ENCODE peak calls at places on chromosomes 1 and 21, in seven cellular contexts. V is CD8-positive, alpha-beta memory T cell; N is left lung; W is WERI-Rb-1; B is lower lobe of right lung; X is gastrocnemius medialis; K is ovary. I is an unnamed sample. For H3K9me3, the result is how much of the 10 kb centered on the place peaks cover.

GRCh38 chr1:208747979-208748378 is 503.8 kb upstream of the PLXNA2 start:
- DNase-seq in V (no peak), N (no peak), W (no peak), B (no peak), X (no peak), K (no peak), I (no peak)

GRCh38 chr1:23593556-23594148 is 34.4 kb upstream of the ID3 start:
- DNase-seq in V (no peak), N (no peak), W (no peak), B (no peak), X (no peak), K (no peak), I (no peak)

GRCh38 chr1:108817016-108817415 is 39.9 kb downstream of the AKNAD1 start:
- DNase-seq in V (no peak), N (no peak), W (no peak), B (no peak), X (no peak), K (peak), I (no peak)

GRCh38 chr1:15192916-15193550 is 39.5 kb downstream of the TMEM51 start:
- DNase-seq in V (no peak), N (no peak), W (no peak), B (no peak), X (no peak), K (peak), I (no peak)

GRCh38 chr21:34100337-34100736 is 27.0 kb downstream of the MRPS6 start:
- DNase-seq in V (no peak), N (no peak), W (no peak), B (no peak), X (no peak), K (no peak), I (no peak)

GRCh38 chr1:42860339-42861013 is 14.1 kb downstream of the ZNF691 start:
- DNase-seq in V (no peak), N (no peak), W (no peak), B (no peak), X (no peak), K (no peak), I (no peak)

GRCh38 chr21:37642493-37642892 is 273.8 kb downstream of the KCNJ6 start:
- DNase-seq in V (no peak), N (no peak), W (peak), B (no peak), X (no peak), K (no peak), I (peak)

GRCh38 chr1:213585402-213585801 is 402.4 kb upstream of the PROX1 start:
- DNase-seq in V (no peak), N (no peak), W (no peak), B (no peak), X (no peak), K (no peak), I (no peak)

GRCh38 chr21:15199414-15199813 is 134.6 kb upstream of the NRIP1 start:
- DNase-seq in V (no peak), N (no peak), W (no peak), B (no peak), X (no peak), K (no peak), I (no peak)

GRCh38 chr1:40059292-40059959 is 18.9 kb downstream of the CAP1 start:
- DNase-seq in V (peak), N (no peak), W (no peak), B (no peak), X (no peak), K (no peak), I (no peak)

GRCh38 chr1:25612421-25612820 is 4.2 kb upstream of the MAN1C1 start:
- DNase-seq in V (no peak), N (no peak), W (no peak), B (no peak), X (no peak), K (no peak), I (no peak)

GRCh38 chr1:234954613-234955012 is 174.0 kb downstream of the TOMM20 start:
- DNase-seq in V (no peak), N (no peak), W (peak), B (no peak), X (no peak), K (no peak), I (no peak)

GRCh38 chr21:43001316-43001715 is 27.0 kb downstream of the PKNOX1 start:
- DNase-seq in V (no peak), N (no peak), W (no peak), B (no peak), X (no peak), K (no peak), I (no peak)

GRCh38 chr1:33624991-33625870 is 152.8 kb downstream of the ZSCAN20 start:
- DNase-seq in V (no peak), N (no peak), W (peak), B (no peak), X (no peak), K (no peak), I (no peak)

GRCh38 chr1:34057347-34057746 is 107.7 kb downstream of the CSMD2 start:
- DNase-seq in V (no peak), N (peak), W (no peak), B (no peak), X (no peak), K (no peak), I (no peak)

GRCh38 chr1:82728206-82728605 is 927.5 kb downstream of the ADGRL2 start:
- DNase-seq in V (no peak), N (no peak), W (no peak), B (no peak), X (no peak), K (no peak), I (no peak)

GRCh38 chr1:82721702-82722101 is 921.0 kb downstream of the ADGRL2 start:
- DNase-seq in V (no peak), N (no peak), W (no peak), B (no peak), X (no peak), K (no peak), I (no peak)

GRCh38 chr1:82718719-82719419 is 918.1 kb downstream of the ADGRL2 start:
- DNase-seq in V (no peak), N (no peak), W (no peak), B (no peak), X (no peak), K (no peak), I (no peak)

GRCh38 chr1:82722608-82723007 is 921.9 kb downstream of the ADGRL2 start:
- DNase-seq in V (no peak), N (no peak), W (no peak), B (no peak), X (no peak), K (no peak), I (no peak)
- H3K9me3 ChIP-seq in V (under half), N (under half), W (under half), B (under half), X (under half), K (under half), I (under half)

GRCh38 chr1:2860476-2861142 is 59.1 kb upstream of the TTC34 start:
- DNase-seq in V (no peak), N (peak), W (no peak), B (peak), X (no peak), K (no peak), I (no peak)

GRCh38 chr1:2859881-2860430 is 58.5 kb upstream of the TTC34 start:
- DNase-seq in V (no peak), N (no peak), W (no peak), B (peak), X (no peak), K (no peak), I (no peak)

GRCh38 chr1:2857521-2857920 is 56.0 kb upstream of the TTC34 start:
- DNase-seq in V (no peak), N (peak), W (no peak), B (peak), X (no peak), K (no peak), I (no peak)

GRCh38 chr1:2858676-2859075 is 57.2 kb upstream of the TTC34 start:
- DNase-seq in V (no peak), N (no peak), W (no peak), B (no peak), X (no peak), K (no peak), I (no peak)

DNA sequence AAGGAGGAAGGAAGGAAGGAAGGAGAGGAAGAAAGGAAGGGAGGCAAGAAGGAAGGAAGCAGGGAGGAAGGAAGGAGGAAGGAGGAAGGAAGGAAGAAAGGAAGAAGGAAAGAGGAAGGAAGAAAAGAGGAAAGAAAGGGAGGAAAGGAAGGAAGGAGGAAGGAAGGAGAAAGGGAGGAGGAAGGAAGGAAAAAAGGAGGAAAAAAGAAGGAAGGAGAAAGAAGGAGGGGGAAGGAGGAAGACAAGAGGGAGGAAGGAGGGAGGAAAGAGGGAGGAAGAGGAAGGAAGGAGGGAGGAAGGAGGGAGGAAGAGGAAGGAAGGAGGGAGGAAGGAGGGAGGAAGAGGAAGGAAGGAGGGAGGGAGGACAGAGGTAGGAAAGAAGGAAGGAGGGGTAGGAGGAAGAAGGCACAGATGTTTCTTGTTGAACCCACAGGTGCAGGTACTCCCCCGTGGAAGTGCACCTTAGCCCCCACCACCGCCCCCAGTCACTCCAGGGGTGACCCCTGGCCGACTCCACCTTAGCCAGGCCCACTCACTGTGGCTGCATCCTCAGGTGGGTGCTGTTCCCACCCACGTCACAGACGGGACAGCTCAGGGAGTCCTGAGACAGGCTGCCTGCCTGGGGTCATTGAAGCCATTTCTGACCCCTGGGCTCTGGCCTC is 57.9 kb upstream of the TTC34 start:
- DNase-seq in V (no peak), N (no peak), W (no peak), B (peak), X (no peak), K (no peak), I (no peak)
- H3K9me3 ChIP-seq in V (under half), N (under half), W (under half), B (under half), X (under half), K (under half), I (under half)

GRCh38 chr21:44519346-44520325 is 20.4 kb downstream of the KRTAP10-1 start:
- DNase-seq in V (no peak), N (peak), W (no peak), B (peak), X (no peak), K (peak), I (no peak)
- H3K9me3 ChIP-seq in V (under half), N (under half), W (under half), B (under half), X (under half), K (under half), I (under half)

GRCh38 chr1:106785136-106785535 is 271.3 kb upstream of the PRMT6 start:
- DNase-seq in V (no peak), N (no peak), W (no peak), B (no peak), X (no peak), K (no peak), I (no peak)
- H3K9me3 ChIP-seq in V (under half), N (under half), W (under half), B (under half), X (under half), K (under half), I (under half)

DNA sequence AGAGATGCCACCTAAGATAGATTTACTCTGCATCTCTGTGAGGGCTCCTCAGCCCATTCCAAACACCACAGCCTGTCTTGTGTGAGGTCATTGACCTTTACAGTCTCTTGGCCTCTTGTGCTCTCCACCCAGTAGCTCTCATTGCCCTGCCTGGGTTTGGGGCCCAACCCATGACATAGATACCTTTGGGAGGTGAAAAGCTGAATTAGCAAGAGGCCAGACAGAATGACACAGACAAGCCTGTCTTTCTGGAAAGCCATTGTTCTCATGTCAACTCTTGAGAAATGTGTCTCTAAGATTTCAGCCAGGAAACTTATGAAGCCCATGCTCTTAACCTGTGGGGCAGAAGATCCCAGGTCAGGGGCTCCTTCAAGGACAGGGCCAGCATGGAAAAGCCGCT is 18.4 kb upstream of the F3 start:
- DNase-seq in V (no peak), N (no peak), W (no peak), B (no peak), X (no peak), K (no peak), I (no peak)
- H3K9me3 ChIP-seq in V (under half), N (under half), W (under half), B (under half), X (under half), K (under half), I (under half)

DNA sequence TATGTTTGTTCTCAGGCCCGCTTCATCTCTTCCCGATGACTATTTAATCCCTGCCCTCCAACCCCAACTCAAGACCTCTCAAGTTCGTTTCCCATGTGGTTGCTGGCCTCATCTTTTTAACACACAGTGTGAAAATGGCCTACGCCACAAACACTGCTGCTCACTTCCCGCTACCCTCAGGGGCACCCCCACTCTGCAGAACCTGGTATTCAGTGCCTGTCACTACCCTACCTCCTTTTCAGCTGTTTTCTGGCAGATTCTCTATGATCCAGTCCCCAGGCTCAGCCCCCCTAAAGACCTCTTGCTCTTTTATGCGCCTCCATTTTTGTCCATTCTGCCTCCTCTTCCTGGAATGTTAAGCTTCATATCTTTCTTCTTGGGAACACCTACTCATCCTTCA is 152.6 kb upstream of the C1orf174 start:
- DNase-seq in V (no peak), N (no peak), W (no peak), B (no peak), X (no peak), K (no peak), I (no peak)
- H3K9me3 ChIP-seq in V (under half), N (under half), W (under half), B (under half), X (under half), K (under half), I (under half)

DNA sequence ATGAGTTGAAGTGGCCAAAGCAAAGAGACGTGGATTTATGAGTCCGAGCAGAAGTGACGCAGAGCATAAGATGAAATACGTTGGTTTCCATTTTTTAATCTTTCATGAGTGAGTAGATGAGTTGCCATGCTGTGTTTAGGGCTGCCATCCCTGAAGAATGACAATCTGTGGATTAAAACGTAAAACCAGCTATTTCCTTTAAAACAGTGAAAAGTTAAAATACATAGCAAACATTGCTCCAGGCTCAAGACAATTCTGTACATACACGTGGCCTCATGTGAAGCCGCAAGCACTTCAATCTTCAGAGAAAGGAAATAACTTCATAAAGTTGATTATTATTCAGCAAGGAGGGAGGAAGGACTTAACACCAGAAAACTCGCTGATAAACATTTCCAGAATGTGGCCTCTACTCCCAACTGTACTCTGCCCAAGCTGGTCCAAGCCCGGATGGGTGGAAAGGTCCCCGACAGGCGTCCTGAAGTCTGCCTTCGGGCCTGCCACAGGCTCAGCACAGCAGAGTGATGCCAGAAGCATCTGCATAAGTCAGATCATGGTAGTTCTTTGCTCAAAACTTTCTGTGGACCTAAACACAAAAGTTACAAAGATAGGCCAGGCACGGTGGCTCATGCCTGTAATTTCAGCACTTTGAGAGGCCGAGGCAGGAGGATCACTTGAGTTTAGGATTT is 619 bp upstream of the UTS2 start:
- DNase-seq in V (no peak), N (no peak), W (no peak), B (no peak), X (no peak), K (no peak), I (no peak)
- H3K9me3 ChIP-seq in V (under half), N (under half), W (under half), B (under half), X (under half), K (under half), I (under half)

GRCh38 chr1:3221112-3222041 is 152.4 kb downstream of the PRDM16 start:
- DNase-seq in V (no peak), N (no peak), W (no peak), B (no peak), X (no peak), K (no peak), I (no peak)
- H3K9me3 ChIP-seq in V (under half), N (under half), W (under half), B (under half), X (under half), K (under half), I (under half)

I was measured in CD4-positive, alpha-beta T cell.